ENCODE peak calls at places on chromosome 16, in four cellular contexts. One of them, this sample, is unnamed.
A peak's percentile ranks its signal among the peaks of the same experiment; 100 is the strongest.

GRCh38 chr16:29893553-29893952 is 5.8 kb downstream of the SEZ6L2 start:
- DNase-seq in neural progenitor cell: no peak
- DNase-seq in dorsolateral prefrontal cortex: no peak
- DNase-seq in CD8-positive, alpha-beta T cell: no peak
- DNase-seq in this sample: no peak

GRCh38 chr16:47043970-47044684 is 70.7 kb upstream of the DNAJA2 start:
- DNase-seq in CD8-positive, alpha-beta T cell: no peak
- DNase-seq in neural progenitor cell: no peak
- DNase-seq in dorsolateral prefrontal cortex: no peak
- DNase-seq in this sample: no peak

GRCh38 chr16:53071748-53072301 is 17.0 kb downstream of the CHD9 start:
- DNase-seq in CD8-positive, alpha-beta T cell: no peak
- DNase-seq in neural progenitor cell: no peak
- DNase-seq in dorsolateral prefrontal cortex: peak; percentile 72
- DNase-seq in this sample: no peak

GRCh38 chr16:12371497-12371896 is 395.0 kb downstream of the SNX29 start:
- DNase-seq in dorsolateral prefrontal cortex: no peak
- DNase-seq in CD8-positive, alpha-beta T cell: no peak
- DNase-seq in neural progenitor cell: no peak
- DNase-seq in this sample: no peak

GRCh38 chr16:89599451-89599858 is 14.0 kb upstream of the DPEP1 start:
- DNase-seq in CD8-positive, alpha-beta T cell: no peak
- DNase-seq in neural progenitor cell: peak; percentile 66
- DNase-seq in dorsolateral prefrontal cortex: no peak
- DNase-seq in this sample: no peak

GRCh38 chr16:12548270-12548983 is 255.3 kb downstream of the CPPED1 start:
- DNase-seq in CD8-positive, alpha-beta T cell: no peak
- DNase-seq in dorsolateral prefrontal cortex: no peak
- DNase-seq in neural progenitor cell: no peak
- DNase-seq in this sample: no peak

GRCh38 chr16:30398660-30399434 is 3.6 kb downstream of the ZNF48 start:
- DNase-seq in neural progenitor cell: peak; percentile 54
- DNase-seq in dorsolateral prefrontal cortex: no peak
- DNase-seq in CD8-positive, alpha-beta T cell: no peak
- DNase-seq in this sample: no peak

GRCh38 chr16:83689385-83689831 is 118.4 kb upstream of the HSBP1 start:
- DNase-seq in dorsolateral prefrontal cortex: no peak
- DNase-seq in neural progenitor cell: no peak
- DNase-seq in CD8-positive, alpha-beta T cell: no peak
- DNase-seq in this sample: no peak

GRCh38 chr16:86914850-86915717 is 336.7 kb downstream of the FOXL1 start:
- DNase-seq in CD8-positive, alpha-beta T cell: no peak
- DNase-seq in neural progenitor cell: no peak
- DNase-seq in dorsolateral prefrontal cortex: no peak
- DNase-seq in this sample: no peak

GRCh38 chr16:70553645-70554044 is 30.0 kb downstream of the SF3B3 start:
- DNase-seq in dorsolateral prefrontal cortex: no peak
- DNase-seq in neural progenitor cell: no peak
- DNase-seq in CD8-positive, alpha-beta T cell: no peak
- DNase-seq in this sample: no peak

GRCh38 chr16:89656435-89657121 is 930 bp downstream of the CHMP1A start:
- DNase-seq in neural progenitor cell: peak; percentile 41
- DNase-seq in dorsolateral prefrontal cortex: no peak
- DNase-seq in CD8-positive, alpha-beta T cell: no peak
- DNase-seq in this sample: no peak

GRCh38 chr16:87288753-87289362 is 28.3 kb downstream of the C16orf95 start:
- DNase-seq in dorsolateral prefrontal cortex: no peak
- DNase-seq in neural progenitor cell: no peak
- DNase-seq in CD8-positive, alpha-beta T cell: no peak
- DNase-seq in this sample: no peak

GRCh38 chr16:84144301-84144858 is 597 bp downstream of the HSDL1 start:
- DNase-seq in CD8-positive, alpha-beta T cell: peak; percentile 19
- DNase-seq in neural progenitor cell: peak; percentile 62
- DNase-seq in dorsolateral prefrontal cortex: peak; percentile 56
- DNase-seq in this sample: peak; percentile 24

GRCh38 chr16:85646358-85646907 is 33.3 kb downstream of the GSE1 start:
- DNase-seq in dorsolateral prefrontal cortex: no peak
- DNase-seq in neural progenitor cell: no peak
- DNase-seq in CD8-positive, alpha-beta T cell: no peak
- DNase-seq in this sample: no peak
- TF ChIP-seq CTCF in dorsolateral prefrontal cortex: no peak
- TF ChIP-seq CTCF in neural progenitor cell: no peak
- TF ChIP-seq CTCF in CD8-positive, alpha-beta T cell: no peak
- TF ChIP-seq CTCF in this sample: no peak

DNA sequence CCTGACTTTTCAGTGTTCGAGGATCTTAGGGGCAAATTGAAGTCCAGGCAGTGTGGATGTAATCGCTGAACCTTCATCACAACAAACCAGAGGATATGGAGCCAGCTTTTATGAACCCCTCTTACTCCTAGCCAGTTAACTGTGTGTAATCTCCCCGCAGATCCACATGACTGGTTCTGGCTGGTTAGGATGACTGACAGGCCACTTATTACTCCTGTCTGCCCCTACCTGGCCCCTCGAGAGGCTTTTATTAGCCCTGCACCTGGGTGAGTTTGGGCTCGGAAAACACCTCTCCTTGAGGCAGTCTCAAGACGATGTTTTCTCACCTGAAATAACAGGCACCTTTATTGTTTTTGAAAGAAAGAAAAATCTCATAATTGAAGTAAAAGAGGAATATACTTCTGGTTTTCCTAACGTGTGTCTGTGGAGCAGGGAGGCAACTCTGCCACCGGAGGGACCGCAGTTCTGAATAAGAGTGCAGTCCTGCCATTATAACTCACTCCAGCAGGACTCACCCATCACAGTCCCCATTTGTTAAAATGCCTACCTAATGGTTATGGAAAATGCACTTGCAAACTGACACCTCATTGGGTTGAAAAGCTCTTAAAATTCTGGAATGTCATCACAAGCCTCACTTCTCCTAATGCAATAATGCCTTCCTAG is 291.9 kb upstream of the N4BP1 start:
- DNase-seq in neural progenitor cell: peak; percentile 30
- DNase-seq in dorsolateral prefrontal cortex: no peak
- DNase-seq in CD8-positive, alpha-beta T cell: no peak
- DNase-seq in this sample: no peak
- TF ChIP-seq CTCF in neural progenitor cell: peak; percentile 40
- TF ChIP-seq CTCF in dorsolateral prefrontal cortex: no peak
- TF ChIP-seq CTCF in CD8-positive, alpha-beta T cell: no peak
- TF ChIP-seq CTCF in this sample: no peak

GRCh38 chr16:80317132-80318098 is 223.4 kb upstream of the DYNLRB2 start:
- DNase-seq in CD8-positive, alpha-beta T cell: no peak
- DNase-seq in neural progenitor cell: peak; percentile 34
- DNase-seq in dorsolateral prefrontal cortex: no peak
- DNase-seq in this sample: no peak
- TF ChIP-seq CTCF in CD8-positive, alpha-beta T cell: no peak
- TF ChIP-seq CTCF in neural progenitor cell: peak; percentile 53
- TF ChIP-seq CTCF in dorsolateral prefrontal cortex: no peak
- TF ChIP-seq CTCF in this sample: no peak

GRCh38 chr16:67180166-67180565 is 3.6 kb downstream of the MATCAP1 start:
- DNase-seq in CD8-positive, alpha-beta T cell: no peak
- DNase-seq in dorsolateral prefrontal cortex: no peak
- DNase-seq in neural progenitor cell: no peak
- DNase-seq in this sample: no peak

GRCh38 chr16:67174706-67175231 is 4.4 kb downstream of the NOL3 start:
- DNase-seq in CD8-positive, alpha-beta T cell: no peak
- DNase-seq in dorsolateral prefrontal cortex: no peak
- DNase-seq in neural progenitor cell: no peak
- DNase-seq in this sample: no peak

GRCh38 chr16:67176662-67177061 is 6.3 kb downstream of the NOL3 start:
- DNase-seq in neural progenitor cell: no peak
- DNase-seq in CD8-positive, alpha-beta T cell: no peak
- DNase-seq in dorsolateral prefrontal cortex: no peak
- DNase-seq in this sample: no peak

GRCh38 chr16:67179421-67180080 is 4.2 kb downstream of the MATCAP1 start:
- DNase-seq in neural progenitor cell: no peak
- DNase-seq in dorsolateral prefrontal cortex: no peak
- DNase-seq in CD8-positive, alpha-beta T cell: no peak
- DNase-seq in this sample: no peak

DNA sequence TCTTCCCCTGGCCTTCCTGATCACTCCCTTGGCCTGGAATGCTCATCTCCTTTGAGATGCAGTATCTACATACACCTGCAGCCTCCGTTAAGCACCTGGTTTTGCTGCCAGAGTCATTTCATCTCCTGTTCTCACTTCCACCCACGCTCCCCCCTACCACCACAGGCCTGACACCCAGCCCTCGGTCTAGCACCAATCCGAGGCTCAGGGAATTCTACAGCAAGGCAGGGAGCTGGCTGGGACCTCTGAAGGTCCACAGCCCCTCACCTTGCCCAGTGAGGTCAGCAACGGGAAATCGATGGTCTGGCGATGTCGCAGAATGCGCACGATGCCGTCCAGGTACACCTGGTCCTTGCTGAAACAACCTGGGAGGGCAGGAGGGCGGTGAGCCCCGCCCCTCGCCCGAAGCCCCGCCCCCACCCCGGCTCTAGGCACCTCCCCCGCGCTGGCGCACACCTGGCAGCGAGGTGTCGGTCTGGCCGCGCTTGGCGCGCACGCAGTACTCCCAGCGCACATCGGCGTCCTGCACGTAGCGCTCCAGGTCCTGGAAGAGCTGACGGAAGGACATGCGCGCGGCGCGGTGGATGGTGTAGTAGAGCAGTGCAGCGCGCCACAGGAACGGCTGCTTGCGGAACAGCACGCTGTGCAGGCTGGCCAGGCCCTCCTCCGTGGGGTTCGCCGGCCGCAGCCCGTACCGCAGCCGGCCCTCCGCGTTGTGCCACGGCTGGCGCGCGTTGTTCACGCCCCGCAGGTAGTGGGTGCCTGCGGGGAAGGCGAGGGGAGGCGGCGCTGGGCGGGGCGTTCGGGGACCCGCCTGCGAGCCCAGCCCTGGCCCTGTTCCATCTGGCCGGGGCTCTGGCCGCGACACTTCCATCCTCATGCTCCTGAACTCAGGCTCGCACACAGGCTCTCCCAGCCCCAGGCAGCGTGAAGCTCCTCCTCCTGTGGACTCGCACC is 5.7 kb downstream of the MATCAP1 start:
- DNase-seq in dorsolateral prefrontal cortex: no peak
- DNase-seq in neural progenitor cell: peak; percentile 87
- DNase-seq in CD8-positive, alpha-beta T cell: no peak
- DNase-seq in this sample: no peak
- TF ChIP-seq CTCF in dorsolateral prefrontal cortex: no peak
- TF ChIP-seq CTCF in neural progenitor cell: peak; percentile 10
- TF ChIP-seq CTCF in CD8-positive, alpha-beta T cell: no peak
- TF ChIP-seq CTCF in this sample: no peak

DNA sequence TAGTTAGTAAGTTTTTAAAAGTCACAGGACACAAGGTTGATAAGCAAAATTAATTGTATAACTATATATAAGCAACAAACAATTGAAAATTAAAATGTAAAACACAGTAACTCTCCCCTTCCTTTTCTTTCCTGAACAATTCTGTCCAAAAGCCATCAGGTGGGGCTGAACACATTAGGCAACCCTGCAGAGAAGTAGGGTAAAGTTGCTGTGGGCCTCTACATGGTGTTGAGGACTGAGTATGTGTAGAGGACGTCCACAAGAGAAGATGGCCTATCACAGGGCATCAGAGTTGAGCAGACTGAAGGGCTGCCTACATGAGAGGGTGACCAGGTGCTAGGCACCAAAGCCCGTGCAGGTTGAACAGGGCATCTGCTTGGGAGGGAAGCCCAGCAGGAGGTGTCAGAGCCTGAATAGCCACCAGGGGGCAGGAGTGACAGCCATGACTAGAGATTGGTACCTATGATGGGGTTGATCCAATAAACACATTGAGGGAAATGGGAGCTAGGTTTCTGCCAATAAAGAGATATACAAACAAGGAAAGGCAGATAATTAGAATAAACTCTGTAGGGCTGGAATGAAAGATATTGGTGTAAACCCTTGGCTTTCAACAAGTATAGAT is 415.1 kb downstream of the NPIPA8 start:
- DNase-seq in CD8-positive, alpha-beta T cell: peak; percentile 14
- DNase-seq in dorsolateral prefrontal cortex: no peak
- DNase-seq in neural progenitor cell: peak; percentile 40
- DNase-seq in this sample: peak; percentile 20
- TF ChIP-seq CTCF in CD8-positive, alpha-beta T cell: peak; percentile 26
- TF ChIP-seq CTCF in dorsolateral prefrontal cortex: peak; percentile 18
- TF ChIP-seq CTCF in neural progenitor cell: peak; percentile 48
- TF ChIP-seq CTCF in this sample: peak; percentile 43

GRCh38 chr16:82181456-82182185 is 11.6 kb upstream of the MPHOSPH6 start:
- DNase-seq in CD8-positive, alpha-beta T cell: no peak
- DNase-seq in neural progenitor cell: no peak
- DNase-seq in dorsolateral prefrontal cortex: no peak
- DNase-seq in this sample: no peak

GRCh38 chr16:82175627-82176026 is 5.6 kb upstream of the MPHOSPH6 start:
- DNase-seq in neural progenitor cell: no peak
- DNase-seq in CD8-positive, alpha-beta T cell: no peak
- DNase-seq in dorsolateral prefrontal cortex: no peak
- DNase-seq in this sample: no peak

GRCh38 chr16:82177555-82177954 is 7.5 kb upstream of the MPHOSPH6 start:
- DNase-seq in CD8-positive, alpha-beta T cell: no peak
- DNase-seq in dorsolateral prefrontal cortex: no peak
- DNase-seq in neural progenitor cell: no peak
- DNase-seq in this sample: no peak

GRCh38 chr16:82178352-82178751 is 8.3 kb upstream of the MPHOSPH6 start:
- DNase-seq in neural progenitor cell: no peak
- DNase-seq in dorsolateral prefrontal cortex: no peak
- DNase-seq in CD8-positive, alpha-beta T cell: no peak
- DNase-seq in this sample: no peak

DNA sequence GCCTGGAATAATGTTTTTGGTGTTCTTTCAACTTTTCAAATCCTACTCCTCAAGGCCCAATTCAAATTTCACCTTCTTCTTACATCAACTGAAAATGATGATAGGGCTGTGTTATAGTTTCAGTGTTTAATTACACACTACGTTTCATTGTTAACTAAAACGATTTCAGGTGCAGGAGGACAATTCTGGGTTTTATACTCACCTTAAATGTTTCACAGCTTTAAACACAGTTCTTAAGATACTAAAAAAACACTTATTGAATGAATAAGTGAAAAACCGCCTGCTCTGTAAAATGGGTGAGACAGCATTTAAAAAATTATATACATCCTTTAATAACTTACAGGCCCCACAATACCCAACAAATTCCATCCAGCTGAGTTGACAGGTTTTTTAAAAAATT is 6.2 kb upstream of the MPHOSPH6 start:
- DNase-seq in dorsolateral prefrontal cortex: no peak
- DNase-seq in neural progenitor cell: no peak
- DNase-seq in CD8-positive, alpha-beta T cell: no peak
- DNase-seq in this sample: no peak
- TF ChIP-seq CTCF in dorsolateral prefrontal cortex: no peak
- TF ChIP-seq CTCF in neural progenitor cell: no peak
- TF ChIP-seq CTCF in CD8-positive, alpha-beta T cell: no peak
- TF ChIP-seq CTCF in this sample: no peak

DNA sequence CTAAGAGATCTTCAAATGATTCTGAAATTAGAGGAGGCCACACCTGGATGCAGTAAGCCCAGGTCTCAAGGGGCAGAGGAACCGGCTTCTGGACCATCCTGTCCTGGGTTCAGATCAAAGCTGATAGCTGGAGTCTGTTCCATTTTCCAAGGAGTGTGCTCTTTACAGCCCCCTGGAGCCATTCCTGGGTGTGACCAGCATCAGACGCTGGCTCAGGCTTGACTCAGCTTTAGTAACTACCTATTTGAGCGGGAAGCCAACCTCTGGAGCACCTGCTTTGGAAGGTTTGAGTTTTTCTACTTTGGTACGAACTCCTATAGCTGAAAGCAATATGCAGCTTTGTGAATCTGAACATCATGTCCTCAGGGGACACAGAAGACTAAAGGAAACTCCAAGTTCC is 12.9 kb upstream of the BBS2 start:
- DNase-seq in neural progenitor cell: no peak
- DNase-seq in CD8-positive, alpha-beta T cell: no peak
- DNase-seq in dorsolateral prefrontal cortex: no peak
- DNase-seq in this sample: no peak
- TF ChIP-seq CTCF in neural progenitor cell: peak; percentile 10
- TF ChIP-seq CTCF in CD8-positive, alpha-beta T cell: no peak
- TF ChIP-seq CTCF in dorsolateral prefrontal cortex: no peak
- TF ChIP-seq CTCF in this sample: no peak

GRCh38 chr16:15608398-15609285 is 34.3 kb downstream of the MARF1 start:
- DNase-seq in CD8-positive, alpha-beta T cell: no peak
- DNase-seq in neural progenitor cell: no peak
- DNase-seq in dorsolateral prefrontal cortex: no peak
- DNase-seq in this sample: no peak
- TF ChIP-seq CTCF in CD8-positive, alpha-beta T cell: no peak
- TF ChIP-seq CTCF in neural progenitor cell: no peak
- TF ChIP-seq CTCF in dorsolateral prefrontal cortex: no peak
- TF ChIP-seq CTCF in this sample: no peak

This sample was measured in natural killer cell.